ENCODE peak calls at places on chromosome 12, in nine cellular contexts. B is HepG2, F is lower lobe of right lung, W is Panc1, S is heart right ventricle, H is IMR-90, P is K562, Y is GM23338, D is body of pancreas. U is an unnamed sample.

GRCh38 chr12:3453947-3454675 is 36.9 kb upstream of the PRMT8 start:
- ATAC-seq in Y (peak; percentile 59), W (no peak), S (no peak), D (no peak), H (no peak), P (no peak), B (no peak), F (peak; percentile 53), U (no peak)

GRCh38 chr12:106023034-106023433 is 115.7 kb downstream of the NUAK1 start:
- ATAC-seq in F (no peak), Y (no peak), W (no peak), B (no peak), D (peak; percentile 26), P (no peak), S (no peak), H (no peak), U (no peak)

GRCh38 chr12:92973614-92974013 is 44.5 kb upstream of the EEA1 start:
- ATAC-seq in P (no peak), D (no peak), W (no peak), S (no peak), B (peak; percentile 35), Y (no peak), H (peak; percentile 19), F (peak; percentile 72), U (no peak)

GRCh38 chr12:68622250-68622649 is 11.6 kb downstream of the RAP1B start:
- ATAC-seq in B (no peak), Y (no peak), H (peak; percentile 18), W (no peak), S (no peak), D (no peak), P (peak; percentile 47), F (peak; percentile 66), U (no peak)

GRCh38 chr12:75177997-75178396 is 31.6 kb downstream of the KCNC2 start:
- ATAC-seq in P (no peak), S (no peak), W (peak; percentile 70), F (no peak), Y (no peak), D (no peak), B (no peak), H (peak; percentile 94), U (no peak)

GRCh38 chr12:96218989-96219678 is 25.0 kb downstream of the ELK3 start:
- ATAC-seq in D (no peak), W (peak; percentile 36), S (no peak), B (peak; percentile 61), P (no peak), Y (no peak), F (peak; percentile 4), H (no peak), U (no peak)

GRCh38 chr12:25373396-25373795 is 122.7 kb upstream of the KRAS start:
- ATAC-seq in Y (no peak), B (no peak), H (no peak), D (no peak), F (no peak), W (peak; percentile 18), P (no peak), S (no peak), U (no peak)

GRCh38 chr12:49689785-49690184 is 17.4 kb downstream of the FMNL3 start:
- ATAC-seq in W (no peak), P (no peak), S (no peak), F (peak; percentile 23), H (peak; percentile 37), D (no peak), B (no peak), Y (no peak), U (no peak)

GRCh38 chr12:120229583-120230325 is 28.8 kb upstream of the RPLP0 start:
- ATAC-seq in B (no peak), Y (no peak), W (no peak), S (peak; percentile 2), P (peak; percentile 1), D (no peak), H (no peak), F (no peak), U (no peak)

GRCh38 chr12:92554316-92554905 is 148.4 kb upstream of the PLEKHG7 start:
- ATAC-seq in B (no peak), H (no peak), W (no peak), P (no peak), Y (no peak), S (peak; percentile 60), D (no peak), F (no peak), U (no peak)

GRCh38 chr12:89259831-89260230 is 92.5 kb downstream of the DUSP6 start:
- ATAC-seq in P (no peak), F (no peak), B (no peak), S (no peak), W (no peak), Y (no peak), D (no peak), H (no peak), U (no peak)

GRCh38 chr12:99253068-99253467 is 394.5 kb upstream of the GARIN6 start:
- ATAC-seq in D (no peak), P (no peak), W (no peak), S (no peak), F (no peak), B (peak; percentile 77), H (no peak), Y (no peak), U (no peak)
- TF ChIP-seq CTCF in D (no peak), P (no peak), W (peak; percentile 27), S (no peak), F (no peak), B (peak; percentile 19), H (no peak), Y (peak; percentile 32), U (no peak)

GRCh38 chr12:66441905-66442559 is 139.7 kb downstream of the HELB start:
- ATAC-seq in H (no peak), B (no peak), D (no peak), W (no peak), S (no peak), Y (peak; percentile 69), F (no peak), P (no peak), U (no peak)

GRCh38 chr12:66449531-66449930 is 147.2 kb downstream of the HELB start:
- ATAC-seq in Y (no peak), W (no peak), B (no peak), H (no peak), S (no peak), F (no peak), D (no peak), P (no peak), U (no peak)

GRCh38 chr12:66447643-66448042 is 145.3 kb downstream of the HELB start:
- ATAC-seq in B (no peak), P (no peak), W (no peak), H (no peak), S (no peak), F (no peak), Y (no peak), D (no peak), U (no peak)

GRCh38 chr12:66446276-66446675 is 144.0 kb downstream of the HELB start:
- ATAC-seq in F (no peak), H (no peak), B (no peak), D (no peak), S (no peak), P (no peak), Y (no peak), W (no peak), U (no peak)
- TF ChIP-seq CTCF in F (no peak), H (no peak), B (no peak), D (no peak), S (no peak), P (no peak), Y (peak; percentile 16), W (no peak), U (no peak)

DNA sequence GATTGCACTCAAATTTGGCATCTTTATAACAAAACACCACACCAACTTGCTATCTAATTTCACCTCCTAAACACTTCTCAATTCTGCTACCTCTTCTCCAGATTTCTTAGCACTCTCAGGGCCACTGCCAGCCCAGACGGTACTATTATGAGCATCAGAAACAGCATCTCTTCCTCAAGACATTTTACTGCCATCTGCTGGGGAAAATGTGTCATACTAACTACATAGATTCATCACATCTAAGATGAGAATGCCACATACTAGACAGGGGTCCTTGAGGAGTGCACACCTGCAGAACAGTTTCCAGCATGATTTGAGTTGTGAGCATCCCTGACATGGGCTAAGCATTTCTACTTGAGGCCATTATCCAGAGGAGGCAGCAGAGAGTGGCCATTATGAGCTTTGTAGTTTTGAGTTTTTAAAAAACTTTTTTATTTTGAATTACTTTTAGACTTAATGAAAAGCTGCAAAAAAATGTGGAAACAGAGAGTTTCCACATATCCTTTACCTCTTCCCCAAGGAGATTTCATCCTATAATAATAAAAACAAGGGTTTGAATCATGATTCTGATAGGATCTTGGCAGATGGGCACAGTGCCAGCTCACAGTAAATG is 15.1 kb upstream of the GRIP1 start:
- ATAC-seq in P (peak; percentile 86), D (peak; percentile 59), S (no peak), B (peak; percentile 74), H (peak; percentile 90), W (peak; percentile 96), F (peak; percentile 86), Y (peak; percentile 80), U (no peak)
- TF ChIP-seq CTCF in P (peak; percentile 33), D (peak; percentile 50), S (peak; percentile 15), B (peak; percentile 66), H (peak; percentile 59), W (peak; percentile 76), F (peak; percentile 60), Y (peak; percentile 68), U (peak; percentile 27)

DNA sequence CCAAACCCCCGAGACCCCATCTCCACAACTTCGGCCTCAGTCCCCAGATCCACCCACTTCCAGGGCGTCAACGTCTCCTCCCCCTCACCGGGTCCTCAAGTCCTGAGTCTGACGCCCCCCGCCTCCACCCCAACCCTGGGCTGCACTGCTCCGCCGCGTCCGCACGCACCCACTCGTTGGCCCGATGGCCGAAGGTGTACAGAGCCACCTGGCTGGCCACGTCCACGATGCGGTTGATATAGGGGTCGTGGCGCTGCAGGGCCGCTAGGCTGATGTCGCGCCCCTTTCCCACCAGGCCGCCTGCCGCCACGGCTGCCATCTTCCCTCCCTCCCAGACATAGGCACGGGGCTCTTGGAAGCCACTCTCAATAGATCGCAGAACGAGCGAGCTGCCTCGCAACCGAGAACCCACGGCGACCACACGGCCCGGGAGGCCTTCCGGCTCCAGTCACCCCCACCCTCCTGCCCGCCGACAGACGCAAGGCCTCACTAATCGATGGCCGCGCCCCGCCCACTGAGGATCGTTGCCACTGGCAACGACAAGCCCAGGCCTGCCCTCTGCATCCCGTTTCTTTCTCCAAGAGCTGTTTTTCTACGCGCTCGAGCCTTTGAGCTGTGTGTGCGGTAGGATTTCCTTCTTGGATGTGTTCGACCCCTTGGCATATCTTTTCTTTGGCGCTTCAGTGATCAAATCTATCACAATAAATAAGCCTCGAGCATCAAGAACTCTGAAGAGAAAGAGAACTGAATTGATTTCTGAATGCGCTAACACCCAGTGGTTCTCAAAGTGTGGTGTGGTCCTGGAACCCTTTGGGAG is at the start of gene DCP1B:
- ATAC-seq in Y (peak; percentile 99), F (peak; percentile 100), P (peak; percentile 100), B (peak; percentile 99), H (peak; percentile 97), W (peak; percentile 99), D (peak; percentile 100), S (peak; percentile 99), U (peak; percentile 99)
- TF ChIP-seq CTCF in Y (no peak), F (peak; percentile 19), P (no peak), B (peak; percentile 43), H (no peak), W (no peak), D (peak; percentile 10), S (no peak), U (peak; percentile 34)

GRCh38 chr12:34607520-34608195 is 585.4 kb downstream of the ALG10 start:
- ATAC-seq in B (no peak), H (no peak), F (no peak), W (no peak), D (no peak), P (no peak), S (no peak), Y (no peak), U (no peak)
- TF ChIP-seq CTCF in B (no peak), H (no peak), F (no peak), W (no peak), D (no peak), P (no peak), S (no peak), Y (no peak), U (no peak)

U was measured in gastroesophageal sphincter.